ENCODE peak calls at places on chromosomes 5 and 9, in eight cellular contexts. E is psoas muscle, G is cardiac muscle cell, T is WERI-Rb-1, W is fibroblast of the aortic adventitia, A is RWPE1, Y is upper lobe of right lung, K is heart left ventricle. H is an unnamed sample.

GRCh38 chr5:148663509-148663908 is 9.2 kb upstream of the HTR4 start:
- DNase-seq in E (no peak), G (no peak), T (no peak), W (no peak), A (no peak), Y (no peak), K (no peak), H (no peak)

GRCh38 chr9:92988215-92988731 is 41.0 kb downstream of the FGD3 start:
- DNase-seq in E (no peak), G (no peak), T (no peak), W (no peak), A (peak), Y (peak), K (no peak), H (no peak)

GRCh38 chr9:130935660-130936271 is 3.3 kb downstream of the FIBCD1 start:
- DNase-seq in E (no peak), G (no peak), T (no peak), W (no peak), A (no peak), Y (no peak), K (no peak), H (no peak)

GRCh38 chr5:10031817-10032216 is 217.9 kb downstream of the ATPSCKMT start:
- DNase-seq in E (no peak), G (peak), T (no peak), W (no peak), A (no peak), Y (no peak), K (no peak), H (no peak)

GRCh38 chr9:72464819-72465218 is 56.6 kb upstream of the TMC1 start:
- DNase-seq in E (no peak), G (no peak), T (peak), W (no peak), A (no peak), Y (no peak), K (no peak), H (no peak)

GRCh38 chr5:174729075-174729680 is 4.8 kb downstream of the MSX2 start:
- DNase-seq in E (no peak), G (no peak), T (no peak), W (no peak), A (no peak), Y (no peak), K (no peak), H (no peak)

GRCh38 chr5:116847960-116848359 is 273.3 kb upstream of the SEMA6A start:
- DNase-seq in E (no peak), G (no peak), T (no peak), W (no peak), A (no peak), Y (no peak), K (no peak), H (no peak)

GRCh38 chr9:124206391-124206790 is 51.4 kb upstream of the NEK6 start:
- DNase-seq in E (no peak), G (no peak), T (no peak), W (no peak), A (no peak), Y (no peak), K (no peak), H (no peak)

GRCh38 chr5:133225671-133226152 is 173.9 kb downstream of the HSPA4 start:
- DNase-seq in E (peak), G (no peak), T (no peak), W (peak), A (peak), Y (no peak), K (no peak), H (peak)

GRCh38 chr5:113182658-113183344 is 206.2 kb downstream of the DCP2 start:
- DNase-seq in E (no peak), G (no peak), T (peak), W (no peak), A (no peak), Y (no peak), K (no peak), H (no peak)

GRCh38 chr5:40441733-40442132 is 238.0 kb upstream of the PTGER4 start:
- DNase-seq in E (no peak), G (no peak), T (no peak), W (no peak), A (no peak), Y (no peak), K (no peak), H (peak)

GRCh38 chr5:154071799-154072781 is 33.3 kb downstream of the MFAP3 start:
- DNase-seq in E (peak), G (peak), T (peak), W (peak), A (peak), Y (peak), K (peak), H (peak)

GRCh38 chr5:89211836-89212235 is 328.9 kb upstream of the MEF2C start:
- DNase-seq in E (no peak), G (no peak), T (no peak), W (peak), A (peak), Y (no peak), K (no peak), H (no peak)

GRCh38 chr5:172717481-172718195 is 53.4 kb downstream of the DUSP1 start:
- DNase-seq in E (no peak), G (no peak), T (no peak), W (no peak), A (no peak), Y (no peak), K (peak), H (no peak)

GRCh38 chr5:79932510-79933504 is 58.3 kb downstream of the MTX3 start:
- DNase-seq in E (peak), G (no peak), T (no peak), W (peak), A (no peak), Y (no peak), K (no peak), H (no peak)

GRCh38 chr9:4353236-4353635 is 53.4 kb upstream of the GLIS3 start:
- DNase-seq in E (no peak), G (no peak), T (no peak), W (no peak), A (no peak), Y (no peak), K (no peak), H (no peak)

GRCh38 chr5:102049517-102049916 is 246.6 kb downstream of the SLCO4C1 start:
- DNase-seq in E (no peak), G (no peak), T (no peak), W (no peak), A (no peak), Y (no peak), K (no peak), H (no peak)

GRCh38 chr5:145971701-145972100 is 35.3 kb downstream of the SH3RF2 start:
- DNase-seq in E (no peak), G (no peak), T (no peak), W (no peak), A (no peak), Y (no peak), K (no peak), H (no peak)

GRCh38 chr5:57770029-57770428 is 287.4 kb upstream of the ACTBL2 start:
- DNase-seq in E (no peak), G (no peak), T (no peak), W (no peak), A (no peak), Y (no peak), K (no peak), H (no peak)

GRCh38 chr5:179323026-179323571 is 22.2 kb downstream of the ADAMTS2 start:
- DNase-seq in E (peak), G (no peak), T (no peak), W (no peak), A (no peak), Y (peak), K (peak), H (no peak)

GRCh38 chr9:89712285-89712684 is 107.5 kb downstream of the GADD45G start:
- DNase-seq in E (no peak), G (no peak), T (no peak), W (no peak), A (no peak), Y (no peak), K (no peak), H (no peak)

GRCh38 chr9:86102626-86103025 is 3.3 kb upstream of the GOLM1 start:
- DNase-seq in E (no peak), G (no peak), T (no peak), W (no peak), A (no peak), Y (no peak), K (no peak), H (no peak)

GRCh38 chr9:86096382-86096781 is 3.0 kb downstream of the GOLM1 start:
- DNase-seq in E (no peak), G (no peak), T (no peak), W (peak), A (no peak), Y (no peak), K (no peak), H (no peak)

GRCh38 chr9:86097510-86098224 is 1.7 kb downstream of the GOLM1 start:
- DNase-seq in E (no peak), G (no peak), T (no peak), W (no peak), A (no peak), Y (no peak), K (no peak), H (no peak)

GRCh38 chr9:86099695-86100364 is 472 bp upstream of the GOLM1 start:
- DNase-seq in E (peak), G (peak), T (no peak), W (peak), A (peak), Y (no peak), K (peak), H (peak)

DNA sequence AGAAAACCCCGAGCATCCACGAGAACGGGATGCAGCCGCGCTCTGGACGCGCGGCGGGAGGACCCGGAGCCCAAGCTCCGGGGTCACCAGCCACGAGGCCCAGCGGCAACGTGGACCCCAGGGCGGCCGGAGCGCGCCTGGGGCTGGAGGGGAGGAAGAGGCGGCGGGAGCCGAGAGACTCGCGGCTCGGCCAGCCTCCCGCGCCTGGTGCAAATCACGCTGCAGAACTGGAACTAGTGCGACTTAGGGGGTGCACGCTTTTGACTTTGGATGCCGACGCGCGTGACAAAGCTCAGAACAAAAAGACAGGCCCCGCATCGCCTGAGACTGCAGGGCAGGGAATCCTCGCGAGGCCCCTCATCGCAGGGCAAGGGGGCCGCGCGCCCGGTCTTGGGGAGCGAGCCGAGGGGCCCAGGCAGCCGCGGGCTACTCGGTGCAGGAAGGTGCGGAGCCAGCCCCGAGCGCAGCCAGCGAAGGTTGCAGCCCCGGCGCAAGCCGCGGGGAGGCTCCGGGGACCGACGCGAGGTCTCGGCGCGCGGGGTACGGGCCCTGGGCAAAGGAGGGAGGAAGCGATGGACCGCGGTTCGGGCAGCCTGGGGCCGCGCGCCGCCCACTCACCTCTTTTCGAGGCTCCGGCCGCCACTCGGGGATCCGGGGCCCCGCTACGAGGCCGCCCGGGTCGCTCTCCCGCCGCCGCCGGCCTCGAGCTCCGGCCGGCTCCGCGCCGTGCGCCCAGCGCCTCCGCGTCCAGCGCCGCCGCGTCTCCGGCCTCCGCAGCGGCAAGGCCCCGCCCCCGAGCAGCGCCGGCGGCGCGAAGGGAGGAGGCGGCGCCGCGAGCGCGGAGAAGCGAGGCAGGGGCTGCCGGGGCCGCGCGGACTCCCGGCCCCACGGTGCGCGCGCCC is at the start of gene GOLM1:
- DNase-seq in E (peak), G (peak), T (peak), W (peak), A (peak), Y (peak), K (peak), H (peak)
- TF ChIP-seq CTCF in E (peak), G (peak), T (peak), W (peak), A (peak), Y (no peak), K (no peak), H (peak)

GRCh38 chr5:177132504-177133118 is 962 bp upstream of the NSD1 start:
- DNase-seq in E (peak), G (peak), T (no peak), W (no peak), A (no peak), Y (no peak), K (no peak), H (peak)
- TF ChIP-seq CTCF in E (no peak), G (no peak), T (no peak), W (no peak), A (no peak), Y (no peak), K (no peak), H (no peak)

GRCh38 chr5:69217732-69218568 is 16.7 kb upstream of the CDK7 start:
- DNase-seq in E (peak), G (peak), T (peak), W (peak), A (peak), Y (peak), K (peak), H (peak)
- TF ChIP-seq CTCF in E (peak), G (no peak), T (peak), W (peak), A (no peak), Y (peak), K (peak), H (no peak)

GRCh38 chr9:136666364-136667216 is 3.9 kb downstream of the EGFL7 start:
- DNase-seq in E (no peak), G (peak), T (no peak), W (no peak), A (no peak), Y (no peak), K (no peak), H (no peak)

GRCh38 chr9:136668983-136669790 is 6.5 kb downstream of the EGFL7 start:
- DNase-seq in E (no peak), G (no peak), T (no peak), W (no peak), A (peak), Y (no peak), K (no peak), H (no peak)

GRCh38 chr9:136667217-136667939 is 4.7 kb downstream of the EGFL7 start:
- DNase-seq in E (no peak), G (no peak), T (no peak), W (no peak), A (no peak), Y (no peak), K (no peak), H (no peak)

GRCh38 chr9:136669791-136670464 is 7.2 kb downstream of the EGFL7 start:
- DNase-seq in E (no peak), G (no peak), T (no peak), W (no peak), A (no peak), Y (no peak), K (no peak), H (no peak)

DNA sequence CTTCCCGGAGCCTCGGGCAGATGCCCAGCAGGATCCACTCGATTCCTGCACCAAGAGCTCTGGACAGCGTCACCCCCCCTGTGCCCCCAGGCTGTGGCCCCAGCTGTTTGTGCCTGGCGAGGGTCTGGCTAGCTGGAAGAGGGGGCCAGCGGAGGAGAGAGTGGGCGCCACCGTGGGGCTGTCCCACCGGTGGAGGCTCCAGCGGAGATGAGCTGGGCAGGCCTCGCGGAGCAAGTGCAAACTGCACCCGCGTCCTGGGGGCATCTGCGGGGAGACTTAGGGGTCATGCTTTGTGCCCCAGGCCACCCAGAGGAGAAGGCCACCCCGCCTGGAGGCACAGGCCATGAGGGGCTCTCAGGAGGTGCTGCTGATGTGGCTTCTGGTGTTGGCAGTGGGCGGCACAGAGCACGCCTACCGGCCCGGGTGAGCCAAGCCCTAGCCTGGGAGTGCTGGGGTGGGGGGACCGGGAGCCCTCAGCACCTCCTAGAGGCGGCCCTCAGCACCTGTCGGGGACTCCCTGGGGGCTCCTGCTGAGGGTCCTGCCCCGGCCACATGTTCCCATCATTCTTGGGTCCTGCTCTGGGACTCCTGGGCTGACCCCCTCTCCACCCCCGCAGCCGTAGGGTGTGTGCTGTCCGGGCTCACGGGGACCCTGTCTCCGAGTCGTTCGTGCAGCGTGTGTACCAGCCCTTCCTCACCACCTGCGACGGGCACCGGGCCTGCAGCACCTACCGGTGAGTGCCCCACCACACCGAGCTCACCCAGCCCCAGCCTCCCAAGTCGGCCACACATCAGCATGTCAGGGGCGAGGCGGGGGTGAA is 5.4 kb downstream of the EGFL7 start:
- DNase-seq in E (no peak), G (no peak), T (no peak), W (no peak), A (no peak), Y (no peak), K (no peak), H (no peak)
- TF ChIP-seq CTCF in E (no peak), G (no peak), T (peak), W (no peak), A (no peak), Y (no peak), K (no peak), H (no peak)

GRCh38 chr5:151051931-151052608 is 28.8 kb downstream of the TNIP1 start:
- DNase-seq in E (no peak), G (no peak), T (no peak), W (no peak), A (no peak), Y (no peak), K (peak), H (no peak)

GRCh38 chr5:151052834-151053233 is 28.0 kb downstream of the TNIP1 start:
- DNase-seq in E (no peak), G (no peak), T (no peak), W (no peak), A (no peak), Y (no peak), K (no peak), H (no peak)

GRCh38 chr5:151047814-151048425 is 27.5 kb downstream of the GPX3 start:
- DNase-seq in E (no peak), G (peak), T (peak), W (no peak), A (no peak), Y (no peak), K (peak), H (no peak)

GRCh38 chr5:151051066-151051930 is 29.5 kb downstream of the TNIP1 start:
- DNase-seq in E (peak), G (peak), T (peak), W (peak), A (peak), Y (peak), K (peak), H (peak)

GRCh38 chr5:151048526-151048925 is 28.1 kb downstream of the GPX3 start:
- DNase-seq in E (no peak), G (no peak), T (no peak), W (no peak), A (no peak), Y (no peak), K (no peak), H (no peak)
- TF ChIP-seq CTCF in E (peak), G (peak), T (peak), W (peak), A (peak), Y (peak), K (peak), H (no peak)

GRCh38 chr9:20941177-20941690 is 90.2 kb downstream of the HACD4 start:
- DNase-seq in E (no peak), G (peak), T (peak), W (peak), A (peak), Y (no peak), K (no peak), H (peak)
- TF ChIP-seq CTCF in E (peak), G (peak), T (peak), W (peak), A (peak), Y (peak), K (peak), H (peak)

H was measured in GM13976.